ENCODE peak calls at places on chromosome 12, in five cellular contexts. P, T, B, Z and Q are unnamed samples.

GRCh38 chr12:48969847-48970701 is 1.5 kb downstream of the WNT10B start:
- DNase-seq in P (peak), T (no peak), Z (no peak), B (no peak), Q (no peak)

GRCh38 chr12:65825573-65826512 is 1.6 kb downstream of the HMGA2 start:
- DNase-seq in Z (no peak), T (peak), B (peak), P (no peak), Q (no peak)

GRCh38 chr12:49987620-49988303 is 15.0 kb downstream of the AQP6 start:
- DNase-seq in B (no peak), T (no peak), P (no peak), Z (no peak), Q (no peak)

GRCh38 chr12:116861331-116861730 is 19.9 kb downstream of the HRK start:
- DNase-seq in T (peak), B (peak), Z (no peak), P (no peak), Q (peak)

GRCh38 chr12:50517456-50518048 is 12.8 kb downstream of the DIP2B start:
- DNase-seq in T (peak), B (no peak), Z (no peak), P (no peak), Q (no peak)

GRCh38 chr12:114685320-114685781 is 1.4 kb upstream of the TBX3 start:
- DNase-seq in T (no peak), Z (no peak), P (no peak), B (no peak), Q (no peak)

GRCh38 chr12:131684015-131684725 is 26.7 kb upstream of the SFSWAP start:
- DNase-seq in P (no peak), T (no peak), Z (no peak), B (no peak), Q (no peak)

GRCh38 chr12:117567644-117568043 is 206.2 kb upstream of the NOS1 start:
- DNase-seq in B (no peak), T (no peak), Z (no peak), P (no peak), Q (no peak)

GRCh38 chr12:51415931-51416330 is 8.7 kb upstream of the SLC4A8 start:
- DNase-seq in Z (no peak), T (no peak), P (no peak), B (no peak), Q (no peak)

GRCh38 chr12:130186631-130187269 is 24.5 kb downstream of the FZD10 start:
- DNase-seq in B (no peak), Z (no peak), P (no peak), T (no peak), Q (no peak)

GRCh38 chr12:34390171-34390841 is 368.0 kb downstream of the ALG10 start:
- DNase-seq in T (no peak), B (peak), P (no peak), Z (no peak), Q (no peak)

GRCh38 chr12:79451988-79452387 is 238.8 kb downstream of the PAWR start:
- DNase-seq in Z (peak), B (peak), P (no peak), T (peak), Q (no peak)

GRCh38 chr12:88371416-88372183 is 208.7 kb downstream of the KITLG start:
- DNase-seq in T (no peak), Z (no peak), B (no peak), P (no peak), Q (no peak)

GRCh38 chr12:87274594-87275245 is 754.5 kb downstream of the C12orf50 start:
- DNase-seq in P (no peak), B (no peak), T (peak), Z (no peak), Q (no peak)

GRCh38 chr12:122730215-122731014 is at the start of gene HCAR1:
- DNase-seq in P (no peak), Z (peak), B (no peak), T (peak), Q (no peak)

GRCh38 chr12:121550974-121551631 is 29.7 kb downstream of the KDM2B start:
- DNase-seq in T (no peak), Z (no peak), P (no peak), B (no peak), Q (no peak)

GRCh38 chr12:122681814-122682213 is 21.3 kb downstream of the HCAR2 start:
- DNase-seq in T (no peak), Z (no peak), B (no peak), P (no peak), Q (no peak)

GRCh38 chr12:47988073-47989022 is 15.9 kb downstream of the COL2A1 start:
- DNase-seq in Z (no peak), P (no peak), B (no peak), T (no peak), Q (no peak)

GRCh38 chr12:75863475-75863874 is 168.1 kb downstream of the PHLDA1 start:
- DNase-seq in T (no peak), Z (no peak), B (no peak), P (no peak), Q (no peak)

GRCh38 chr12:99746538-99746937 is 99.0 kb downstream of the GARIN6 start:
- DNase-seq in P (no peak), B (no peak), T (no peak), Z (no peak), Q (no peak)

GRCh38 chr12:70101064-70101463 is 142.2 kb upstream of the CNOT2 start:
- DNase-seq in T (no peak), B (no peak), P (no peak), Z (no peak), Q (no peak)
- H3K27ac ChIP-seq in T (no peak), B (no peak), P (no peak), Z (no peak), Q (no peak)

GRCh38 chr12:124539084-124540041 is 28.0 kb downstream of the NCOR2 start:
- DNase-seq in B (no peak), Z (no peak), T (no peak), P (no peak), Q (no peak)
- H3K27ac ChIP-seq in B (no peak), Z (peak), T (peak), P (no peak), Q (no peak)

GRCh38 chr12:6329693-6330045 is 12.2 kb downstream of the TNFRSF1A start:
- DNase-seq in Z (no peak), P (no peak), B (no peak), T (no peak), Q (no peak)
- H3K27ac ChIP-seq in Z (peak), P (no peak), B (no peak), T (no peak), Q (no peak)

DNA sequence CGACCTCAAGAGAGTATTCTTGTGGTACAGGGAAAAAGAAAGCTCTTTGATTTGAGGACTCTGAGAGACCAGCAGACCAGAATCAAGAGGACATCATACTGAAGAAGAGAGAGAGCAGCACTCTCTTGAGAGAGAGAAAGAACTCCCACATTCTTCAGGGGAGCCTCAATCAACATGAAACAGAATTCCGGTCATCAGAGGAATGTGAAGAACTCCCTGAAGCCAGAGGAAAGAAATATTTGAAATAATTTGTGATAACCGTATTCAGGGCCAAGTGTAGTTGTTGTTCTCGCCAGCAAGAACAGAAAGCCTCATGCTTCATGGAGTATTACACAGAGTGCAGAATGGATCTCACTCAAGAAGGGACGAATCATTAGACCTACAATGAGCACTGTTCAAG is 363.8 kb upstream of the TMEM132C start:
- DNase-seq in Z (no peak), B (no peak), T (no peak), P (no peak), Q (no peak)
- H3K27ac ChIP-seq in Z (no peak), B (no peak), T (no peak), P (no peak), Q (no peak)